ENCODE peak calls at places on chromosome 7, in six cellular contexts. I is WTC11, H is kidney glomerular epithelial cell, E is NCI-H510A treated with DMSO at 0.1 percent for 48 hours, B is HS-5, Y is NCI-H774. D is an unnamed sample.
A peak's percentile ranks its signal among the peaks of the same experiment; 100 is the strongest.

GRCh38 chr7:32890553-32891045 is 961 bp downstream of the KBTBD2 start:
- DNase-seq in I (no peak), H (peak; percentile 52), E (peak; percentile 48), B (no peak), Y (peak; percentile 48), D (no peak)

GRCh38 chr7:148156248-148156647 is 434.3 kb upstream of the C7orf33 start:
- DNase-seq in I (no peak), H (no peak), E (no peak), B (no peak), Y (no peak), D (no peak)

GRCh38 chr7:16268821-16269768 is 152.2 kb downstream of the CRPPA start:
- DNase-seq in I (no peak), H (peak; percentile 82), E (peak; percentile 32), B (peak; percentile 86), Y (no peak), D (no peak)

GRCh38 chr7:23470290-23471089 is at the start of gene IGF2BP3:
- DNase-seq in I (peak; percentile 86), H (no peak), E (peak; percentile 97), B (peak; percentile 95), Y (peak; percentile 81), D (no peak)

GRCh38 chr7:143325215-143325614 is 9.3 kb downstream of the CLCN1 start:
- DNase-seq in I (no peak), H (no peak), E (no peak), B (no peak), Y (no peak), D (no peak)

GRCh38 chr7:43148161-43148731 is 35.8 kb downstream of the HECW1 start:
- DNase-seq in I (no peak), H (no peak), E (no peak), B (no peak), Y (no peak), D (no peak)

GRCh38 chr7:123131556-123132345 is 68.0 kb downstream of the SLC13A1 start:
- DNase-seq in I (no peak), H (no peak), E (no peak), B (no peak), Y (no peak), D (no peak)

GRCh38 chr7:41925946-41926345 is 223.1 kb upstream of the INHBA start:
- DNase-seq in I (no peak), H (no peak), E (no peak), B (no peak), Y (no peak), D (no peak)

GRCh38 chr7:95781967-95782586 is 9.7 kb downstream of the DYNC1I1 start:
- DNase-seq in I (no peak), H (no peak), E (peak; percentile 8), B (no peak), Y (no peak), D (no peak)

GRCh38 chr7:31126976-31127375 is 74.9 kb downstream of the ADCYAP1R1 start:
- DNase-seq in I (no peak), H (no peak), E (no peak), B (no peak), Y (no peak), D (no peak)

GRCh38 chr7:93914581-93915066 is 6.9 kb upstream of the GNG11 start:
- DNase-seq in I (no peak), H (no peak), E (no peak), B (peak; percentile 16), Y (no peak), D (no peak)

GRCh38 chr7:114865564-114865963 is 56.3 kb upstream of the MDFIC start:
- DNase-seq in I (peak; percentile 58), H (peak; percentile 5), E (no peak), B (no peak), Y (no peak), D (peak; percentile 42)

GRCh38 chr7:151558575-151558974 is 38.9 kb upstream of the RHEB start:
- DNase-seq in I (no peak), H (no peak), E (no peak), B (no peak), Y (no peak), D (no peak)

GRCh38 chr7:1819258-1819841 is 149.3 kb downstream of the ELFN1 start:
- DNase-seq in I (no peak), H (no peak), E (no peak), B (no peak), Y (peak; percentile 2), D (no peak)

GRCh38 chr7:47550788-47551470 is 31.0 kb downstream of the TNS3 start:
- DNase-seq in I (no peak), H (no peak), E (no peak), B (no peak), Y (no peak), D (no peak)

GRCh38 chr7:52863667-52864066 is 171.8 kb upstream of the POM121L12 start:
- DNase-seq in I (no peak), H (no peak), E (no peak), B (no peak), Y (no peak), D (no peak)

GRCh38 chr7:91112902-91113321 is 151.3 kb upstream of the FZD1 start:
- DNase-seq in I (no peak), H (no peak), E (no peak), B (no peak), Y (no peak), D (no peak)

GRCh38 chr7:18126274-18126673 is 98.6 kb upstream of the PRPS1L1 start:
- DNase-seq in I (no peak), H (no peak), E (no peak), B (no peak), Y (peak; percentile 7), D (no peak)

GRCh38 chr7:131143869-131144268 is 183.8 kb upstream of the MKLN1 start:
- DNase-seq in I (no peak), H (no peak), E (no peak), B (no peak), Y (no peak), D (no peak)

GRCh38 chr7:151815419-151815818 is 61.5 kb downstream of the PRKAG2 start:
- DNase-seq in I (no peak), H (no peak), E (no peak), B (no peak), Y (no peak), D (no peak)

GRCh38 chr7:5382281-5383041 is 41.2 kb downstream of the TNRC18 start:
- DNase-seq in I (peak; percentile 68), H (no peak), E (no peak), B (no peak), Y (no peak), D (no peak)

GRCh38 chr7:16785316-16785715 is 19.5 kb downstream of the AGR2 start:
- DNase-seq in I (no peak), H (no peak), E (peak; percentile 39), B (no peak), Y (no peak), D (no peak)

GRCh38 chr7:20331231-20331880 is 656 bp downstream of the ITGB8 start:
- DNase-seq in I (peak; percentile 66), H (no peak), E (peak; percentile 71), B (peak; percentile 41), Y (peak; percentile 32), D (no peak)

GRCh38 chr7:142459557-142459963 is 201.7 kb upstream of the PRSS58 start:
- DNase-seq in I (no peak), H (peak; percentile 36), E (peak; percentile 1), B (peak; percentile 63), Y (no peak), D (no peak)

GRCh38 chr7:30789334-30789711 is 18.1 kb downstream of the MINDY4 start:
- DNase-seq in I (no peak), H (peak; percentile 55), E (no peak), B (peak; percentile 79), Y (no peak), D (no peak)

GRCh38 chr7:12638851-12639467 is 48.5 kb upstream of the ARL4A start:
- DNase-seq in I (no peak), H (peak; percentile 56), E (peak; percentile 74), B (peak; percentile 80), Y (peak; percentile 26), D (no peak)

GRCh38 chr7:8058852-8059251 is 90.3 kb downstream of the GLCCI1 start:
- DNase-seq in I (no peak), H (no peak), E (no peak), B (no peak), Y (no peak), D (no peak)

GRCh38 chr7:46123-46829 is 146.1 kb upstream of the FAM20C start:
- DNase-seq in I (no peak), H (no peak), E (no peak), B (no peak), Y (no peak), D (no peak)

GRCh38 chr7:1591876-1592275 is 22.0 kb upstream of the PSMG3 start:
- DNase-seq in I (no peak), H (no peak), E (no peak), B (no peak), Y (no peak), D (no peak)